ENCODE peak calls at places on chromosomes 16 and 17, in eight cellular contexts. C, A, L, K, X, J, P and I are unnamed samples.

GRCh38 chr17:68641276-68642117 is 40.3 kb upstream of the FAM20A start:
- DNase-seq in C (no peak), A (no peak), L (no peak), K (no peak), X (no peak), J (no peak), P (no peak), I (no peak)

GRCh38 chr16:29012913-29013641 is 28.2 kb downstream of the LAT start:
- DNase-seq in C (no peak), A (no peak), L (no peak), K (no peak), X (no peak), J (no peak), P (no peak), I (no peak)

GRCh38 chr16:53098526-53099317 is 43.9 kb downstream of the CHD9 start:
- DNase-seq in C (peak; percentile 86), A (peak; percentile 9), L (peak; percentile 16), K (peak; percentile 99), X (peak; percentile 85), J (peak; percentile 3), P (peak; percentile 87), I (peak; percentile 36)

GRCh38 chr17:13420294-13421277 is 181.1 kb downstream of the HS3ST3A1 start:
- DNase-seq in C (no peak), A (no peak), L (no peak), K (peak; percentile 90), X (no peak), J (no peak), P (no peak), I (no peak)

GRCh38 chr17:40084477-40084876 is 15.9 kb downstream of the NR1D1 start:
- DNase-seq in C (no peak), A (no peak), L (no peak), K (no peak), X (no peak), J (no peak), P (no peak), I (no peak)

GRCh38 chr16:4384497-4384896 is 12.8 kb downstream of the VASN start:
- DNase-seq in C (no peak), A (no peak), L (no peak), K (no peak), X (no peak), J (no peak), P (no peak), I (no peak)

GRCh38 chr17:38921756-38922411 is 3.5 kb upstream of the LASP1NB start:
- DNase-seq in C (no peak), A (no peak), L (no peak), K (no peak), X (no peak), J (no peak), P (no peak), I (no peak)

GRCh38 chr16:75351183-75351582 is 82.1 kb downstream of the CFDP1 start:
- DNase-seq in C (no peak), A (no peak), L (no peak), K (peak; percentile 44), X (no peak), J (no peak), P (no peak), I (no peak)